ENCODE peak calls at places on chromosomes 13 and 19, in nine cellular contexts. Z is BE2C, C is A673, S is GM12865, T is colonic mucosa, M is tibial artery, I is neural progenitor cell, B is keratinocyte, J is fibroblast of lung. K is an unnamed sample.

GRCh38 chr19:5292843-5293606 is 47.6 kb downstream of the PTPRS start:
- DNase-seq in M (peak; percentile 66), J (peak; percentile 70), B (no peak), T (peak; percentile 42), Z (peak; percentile 80), S (peak; percentile 29), C (peak; percentile 86), I (peak; percentile 96), K (no peak)

GRCh38 chr19:13396256-13397080 is 109.8 kb downstream of the CACNA1A start:
- DNase-seq in C (peak; percentile 55), S (peak; percentile 38), T (peak; percentile 22), J (peak; percentile 85), Z (peak; percentile 56), B (peak; percentile 4), I (peak; percentile 83), M (peak; percentile 51), K (peak; percentile 50)

GRCh38 chr19:47389150-47389556 is 30.2 kb downstream of the MEIS3 start:
- DNase-seq in I (no peak), S (no peak), T (no peak), C (no peak), B (no peak), Z (no peak), M (no peak), J (no peak), K (no peak)

GRCh38 chr13:97413694-97414093 is 20.3 kb upstream of the RAP2A start:
- DNase-seq in I (no peak), J (no peak), B (no peak), M (no peak), Z (no peak), S (no peak), C (no peak), T (no peak), K (no peak)

GRCh38 chr13:27406178-27406939 is 18.1 kb upstream of the GTF3A start:
- DNase-seq in C (peak; percentile 43), Z (peak; percentile 30), M (no peak), I (peak; percentile 31), B (no peak), S (peak; percentile 52), T (peak; percentile 54), J (peak; percentile 58), K (no peak)

GRCh38 chr19:13906525-13906904 is 514 bp downstream of the CC2D1A start:
- DNase-seq in T (peak; percentile 87), S (peak; percentile 14), M (no peak), B (no peak), I (no peak), C (no peak), Z (no peak), J (no peak), K (no peak)

GRCh38 chr19:30877591-30878230 is 471.5 kb downstream of the TSHZ3 start:
- DNase-seq in J (no peak), B (no peak), M (peak; percentile 57), I (no peak), Z (no peak), C (no peak), S (no peak), T (no peak), K (no peak)

GRCh38 chr13:24306632-24307031 is 2.7 kb upstream of the C1QTNF9 start:
- DNase-seq in J (peak; percentile 39), M (no peak), Z (no peak), I (no peak), S (no peak), C (no peak), T (no peak), B (no peak), K (peak; percentile 16)

GRCh38 chr13:110575322-110576069 is 14.0 kb upstream of the RAB20 start:
- DNase-seq in T (no peak), S (peak; percentile 75), Z (no peak), B (no peak), M (no peak), J (peak; percentile 59), C (no peak), I (peak; percentile 18), K (no peak)

GRCh38 chr19:19849056-19849455 is 16.6 kb upstream of the ZNF253 start:
- DNase-seq in I (no peak), Z (no peak), B (no peak), T (no peak), M (no peak), C (no peak), J (no peak), S (no peak), K (no peak)

GRCh38 chr19:36244066-36244465 is 29.2 kb downstream of the ZNF146 start:
- DNase-seq in J (no peak), Z (no peak), C (no peak), M (no peak), I (no peak), B (no peak), S (no peak), T (no peak), K (no peak)

GRCh38 chr19:31535691-31536460 is 186.6 kb upstream of the TSHZ3 start:
- DNase-seq in S (no peak), I (no peak), T (no peak), J (no peak), B (no peak), Z (no peak), C (no peak), M (no peak), K (no peak)

GRCh38 chr13:44058586-44059238 is 179.0 kb downstream of the LACC1 start:
- DNase-seq in I (no peak), C (no peak), S (no peak), Z (no peak), B (no peak), M (no peak), T (no peak), J (no peak), K (no peak)

GRCh38 chr13:91017031-91017668 is 330.3 kb upstream of the MIR17HG start:
- DNase-seq in M (no peak), B (no peak), T (peak; percentile 24), S (peak; percentile 54), Z (peak; percentile 69), I (peak; percentile 66), C (peak; percentile 75), J (peak; percentile 47), K (no peak)

GRCh38 chr13:39571502-39572092 is 31.4 kb downstream of the LHFPL6 start:
- DNase-seq in Z (no peak), M (no peak), S (no peak), C (no peak), B (no peak), I (no peak), J (no peak), T (no peak), K (no peak)

GRCh38 chr13:82358284-82358683 is 1524.0 kb downstream of the SLITRK1 start:
- DNase-seq in S (no peak), M (no peak), I (no peak), B (no peak), T (no peak), C (no peak), J (peak; percentile 29), Z (no peak), K (no peak)

GRCh38 chr13:25494708-25495411 is 123.1 kb downstream of the ATP8A2 start:
- DNase-seq in T (no peak), J (no peak), M (no peak), C (no peak), S (no peak), B (no peak), I (no peak), Z (no peak), K (no peak)

GRCh38 chr19:49129238-49129583 is 9.9 kb downstream of the PPFIA3 start:
- DNase-seq in Z (no peak), S (no peak), J (no peak), M (no peak), C (peak; percentile 46), I (peak; percentile 68), B (no peak), T (peak; percentile 68), K (no peak)

GRCh38 chr19:49130325-49130724 is 11.0 kb downstream of the PPFIA3 start:
- DNase-seq in S (no peak), M (no peak), T (no peak), I (no peak), C (no peak), Z (no peak), J (no peak), B (no peak), K (no peak)

GRCh38 chr19:49126575-49126974 is 7.2 kb downstream of the PPFIA3 start:
- DNase-seq in I (no peak), S (no peak), Z (no peak), J (no peak), C (no peak), T (no peak), B (no peak), M (no peak), K (no peak)

GRCh38 chr19:49128545-49129237 is 9.3 kb downstream of the PPFIA3 start:
- DNase-seq in M (no peak), J (no peak), Z (no peak), C (no peak), T (no peak), B (no peak), I (no peak), S (no peak), K (no peak)

GRCh38 chr19:49127674-49128544 is 8.6 kb downstream of the PPFIA3 start:
- DNase-seq in J (peak; percentile 96), C (peak; percentile 98), M (peak; percentile 94), B (peak; percentile 90), T (peak; percentile 98), Z (peak; percentile 97), I (peak; percentile 97), S (peak; percentile 97), K (peak; percentile 84)
- H3K4me3 ChIP-seq in J (peak overlapping the region; percentile 43), C (peak overlapping the region; percentile 49), M (peak overlapping the region; percentile 20), B (peak overlapping the region; percentile 37), T (peak overlapping the region; percentile 25), Z (peak overlapping the region; percentile 47), I (peak overlapping the region; percentile 39), S (peak overlapping the region; percentile 54), K (peak overlapping the region; percentile 37)

DNA sequence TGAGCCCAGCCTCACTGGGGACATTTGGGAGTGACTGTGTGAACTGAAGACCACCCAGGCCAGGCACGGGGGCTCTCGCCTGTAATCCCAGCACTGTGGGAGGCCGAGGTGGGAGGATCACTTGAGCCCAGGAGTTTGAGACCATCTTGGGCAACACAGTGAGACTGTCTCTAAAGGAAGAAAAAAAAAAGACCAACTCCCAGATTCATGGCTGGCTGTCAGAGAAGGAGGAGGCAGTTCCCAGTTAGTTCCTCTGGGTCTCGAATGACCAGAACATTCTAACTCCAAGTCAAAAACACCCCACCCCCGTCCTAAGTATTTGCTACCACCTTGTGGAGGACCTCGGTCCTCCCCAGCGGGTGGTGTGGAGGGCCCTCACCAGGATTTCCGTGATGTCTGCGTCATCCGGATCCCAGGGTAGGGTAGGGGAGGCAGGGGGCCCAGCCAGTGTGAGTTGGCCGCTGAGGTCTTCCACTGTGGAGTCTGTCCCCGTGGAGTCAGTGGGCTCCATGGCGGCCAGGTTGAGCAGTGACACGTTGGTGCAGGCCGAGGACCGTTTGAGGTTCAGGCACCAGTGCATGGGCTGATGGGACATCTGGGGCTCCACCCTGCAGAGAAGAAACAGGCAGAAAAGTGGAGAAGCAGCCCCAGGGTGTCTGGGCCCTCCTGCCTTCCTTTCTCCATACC is 1.3 kb downstream of the TSKS start:
- DNase-seq in C (no peak), M (peak; percentile 40), T (no peak), Z (no peak), S (no peak), J (peak; percentile 65), I (no peak), B (no peak), K (no peak)
- TF ChIP-seq CTCF in C (no peak), M (no peak), T (no peak), Z (no peak), S (peak; percentile 0), J (no peak), I (no peak), B (no peak), K (no peak)

GRCh38 chr19:17079710-17080440 is 4.3 kb downstream of the MYO9B start:
- DNase-seq in B (peak; percentile 81), C (peak; percentile 59), M (peak; percentile 90), J (peak; percentile 99), S (peak; percentile 97), I (peak; percentile 85), Z (peak; percentile 87), T (peak; percentile 43), K (peak; percentile 78)
- H3K4me3 ChIP-seq in B (peak overlapping the region; percentile 33), C (no peak overlapping the region), M (peak overlapping the region; percentile 48), J (peak overlapping the region; percentile 67), S (peak overlapping the region; percentile 92), I (peak overlapping the region; percentile 15), Z (peak overlapping the region; percentile 64), T (peak overlapping the region; percentile 7), K (peak overlapping the region; percentile 41)

GRCh38 chr19:2333807-2334211 is 5.3 kb downstream of the SPPL2B start:
- DNase-seq in Z (no peak), I (no peak), M (no peak), B (no peak), T (no peak), J (no peak), C (no peak), S (no peak), K (no peak)
- TF ChIP-seq CTCF in Z (peak; percentile 28), I (peak; percentile 29), M (no peak), B (no peak), T (no peak), J (no peak), C (no peak), S (no peak), K (peak; percentile 23)